ENCODE peak calls at places on chromosomes 12 and 14, in eight cellular contexts. F is thoracic aorta, C is aorta, I is spleen, R is iPS DF 6.9, N is hepatocyte, K is substantia nigra, Q is esophagus squamous epithelium. V is an unnamed sample.

GRCh38 chr12:52323416-52324067 is 2.3 kb upstream of the KRT83 start:
- DNase-seq in F (no peak), C (peak), I (peak), R (no peak), N (no peak), K (no peak), Q (no peak), V (no peak)

GRCh38 chr12:69024907-69025306 is 91.9 kb upstream of the CPM start:
- DNase-seq in F (no peak), C (no peak), I (no peak), R (no peak), N (no peak), K (no peak), Q (no peak), V (peak)

GRCh38 chr12:90126125-90126524 is 417.5 kb upstream of the ATP2B1 start:
- DNase-seq in F (no peak), C (no peak), I (no peak), R (no peak), N (no peak), K (no peak), Q (no peak), V (no peak)

GRCh38 chr12:59904874-59905521 is 309.2 kb downstream of the SLC16A7 start:
- DNase-seq in F (no peak), C (no peak), I (no peak), R (no peak), N (no peak), K (no peak), Q (no peak), V (peak)

GRCh38 chr12:131817241-131817640 is 11.0 kb upstream of the MMP17 start:
- DNase-seq in F (no peak), C (peak), I (no peak), R (no peak), N (no peak), K (no peak), Q (no peak), V (no peak)

GRCh38 chr14:29926701-29927595 is 699 bp downstream of the PRKD1 start:
- DNase-seq in F (no peak), C (peak), I (peak), R (no peak), N (peak), K (peak), Q (no peak), V (peak)

GRCh38 chr12:6226701-6227096 is 26.5 kb downstream of the CD9 start:
- DNase-seq in F (no peak), C (no peak), I (no peak), R (no peak), N (peak), K (no peak), Q (no peak), V (no peak)

GRCh38 chr14:60721331-60722162 is 2.6 kb downstream of the SIX4 start:
- DNase-seq in F (peak), C (peak), I (peak), R (no peak), N (peak), K (no peak), Q (no peak), V (peak)

GRCh38 chr12:40752011-40752410 is 59.8 kb downstream of the CNTN1 start:
- DNase-seq in F (no peak), C (no peak), I (no peak), R (no peak), N (no peak), K (no peak), Q (no peak), V (no peak)

GRCh38 chr14:92644166-92644565 is 104.3 kb downstream of the LGMN start:
- DNase-seq in F (no peak), C (no peak), I (peak), R (no peak), N (no peak), K (no peak), Q (no peak), V (peak)

GRCh38 chr12:124480469-124481256 is 86.7 kb downstream of the NCOR2 start:
- DNase-seq in F (no peak), C (no peak), I (peak), R (no peak), N (peak), K (no peak), Q (no peak), V (peak)

GRCh38 chr14:61517861-61518802 is 177.2 kb upstream of the HIF1A start:
- DNase-seq in F (no peak), C (no peak), I (no peak), R (no peak), N (peak), K (no peak), Q (no peak), V (no peak)

GRCh38 chr12:15184484-15184883 is 36.7 kb downstream of the RERG start:
- DNase-seq in F (no peak), C (no peak), I (no peak), R (no peak), N (no peak), K (no peak), Q (no peak), V (no peak)

GRCh38 chr12:13538136-13538535 is 341.6 kb downstream of the EMP1 start:
- DNase-seq in F (no peak), C (no peak), I (no peak), R (no peak), N (no peak), K (no peak), Q (no peak), V (no peak)

GRCh38 chr12:7169951-7170350 is 19.5 kb upstream of the PEX5 start:
- DNase-seq in F (no peak), C (no peak), I (no peak), R (no peak), N (no peak), K (no peak), Q (no peak), V (no peak)

GRCh38 chr12:9037431-9037830 is 48.1 kb downstream of the KLRG1 start:
- DNase-seq in F (no peak), C (no peak), I (no peak), R (no peak), N (no peak), K (no peak), Q (no peak), V (no peak)

GRCh38 chr14:99325591-99325990 is 53.6 kb upstream of the BCL11B start:
- DNase-seq in F (no peak), C (peak), I (no peak), R (no peak), N (no peak), K (no peak), Q (no peak), V (no peak)

GRCh38 chr12:68538722-68539614 is 71.7 kb upstream of the RAP1B start:
- DNase-seq in F (peak), C (peak), I (no peak), R (no peak), N (no peak), K (no peak), Q (no peak), V (peak)

GRCh38 chr12:113395119-113395518 is 8.6 kb downstream of the SDS start:
- DNase-seq in F (no peak), C (no peak), I (no peak), R (no peak), N (no peak), K (no peak), Q (no peak), V (no peak)

GRCh38 chr14:73231874-73232851 is 5.1 kb upstream of the PAPLN start:
- DNase-seq in F (no peak), C (peak), I (no peak), R (no peak), N (peak), K (no peak), Q (no peak), V (no peak)

GRCh38 chr12:67151891-67152290 is 117.3 kb upstream of the CAND1 start:
- DNase-seq in F (no peak), C (no peak), I (no peak), R (no peak), N (peak), K (no peak), Q (no peak), V (peak)

GRCh38 chr12:122902854-122903703 is 7.2 kb upstream of the VPS37B start:
- DNase-seq in F (no peak), C (no peak), I (no peak), R (no peak), N (no peak), K (no peak), Q (no peak), V (no peak)

GRCh38 chr14:31286456-31287293 is 79.1 kb upstream of the HECTD1 start:
- DNase-seq in F (no peak), C (no peak), I (no peak), R (peak), N (peak), K (no peak), Q (no peak), V (no peak)

GRCh38 chr14:43914041-43914693 is 592.9 kb downstream of the FSCB start:
- DNase-seq in F (no peak), C (peak), I (no peak), R (no peak), N (no peak), K (no peak), Q (no peak), V (no peak)

GRCh38 chr12:95396849-95397498 is 77.0 kb upstream of the METAP2 start:
- DNase-seq in F (no peak), C (no peak), I (no peak), R (no peak), N (no peak), K (no peak), Q (no peak), V (peak)

GRCh38 chr14:76929927-76930326 is 98.6 kb downstream of the IRF2BPL start:
- DNase-seq in F (no peak), C (no peak), I (no peak), R (no peak), N (no peak), K (no peak), Q (no peak), V (no peak)

GRCh38 chr12:14065094-14065493 is 83.7 kb upstream of the GRIN2B start:
- DNase-seq in F (no peak), C (no peak), I (no peak), R (no peak), N (no peak), K (no peak), Q (no peak), V (no peak)

GRCh38 chr12:50287271-50287670 is 4.0 kb upstream of the LIMA1 start:
- DNase-seq in F (no peak), C (no peak), I (no peak), R (no peak), N (no peak), K (no peak), Q (no peak), V (no peak)

GRCh38 chr12:125340791-125341190 is 275.6 kb downstream of the AACS start:
- DNase-seq in F (no peak), C (no peak), I (no peak), R (no peak), N (peak), K (no peak), Q (no peak), V (peak)

GRCh38 chr14:53214384-53214783 is 61.3 kb upstream of the DDHD1 start:
- DNase-seq in F (no peak), C (no peak), I (no peak), R (no peak), N (no peak), K (no peak), Q (no peak), V (no peak)

GRCh38 chr12:3117144-3117581 is 40.0 kb downstream of the TSPAN9 start:
- DNase-seq in F (no peak), C (no peak), I (no peak), R (no peak), N (no peak), K (no peak), Q (no peak), V (peak)

GRCh38 chr12:3119745-3120660 is 42.8 kb downstream of the TSPAN9 start:
- DNase-seq in F (peak), C (peak), I (no peak), R (no peak), N (no peak), K (no peak), Q (no peak), V (peak)

GRCh38 chr12:3120701-3121100 is 43.5 kb downstream of the TSPAN9 start:
- DNase-seq in F (no peak), C (no peak), I (peak), R (no peak), N (no peak), K (no peak), Q (no peak), V (no peak)

GRCh38 chr12:3117628-3118027 is 40.4 kb downstream of the TSPAN9 start:
- DNase-seq in F (no peak), C (no peak), I (no peak), R (no peak), N (no peak), K (no peak), Q (no peak), V (peak)

DNA sequence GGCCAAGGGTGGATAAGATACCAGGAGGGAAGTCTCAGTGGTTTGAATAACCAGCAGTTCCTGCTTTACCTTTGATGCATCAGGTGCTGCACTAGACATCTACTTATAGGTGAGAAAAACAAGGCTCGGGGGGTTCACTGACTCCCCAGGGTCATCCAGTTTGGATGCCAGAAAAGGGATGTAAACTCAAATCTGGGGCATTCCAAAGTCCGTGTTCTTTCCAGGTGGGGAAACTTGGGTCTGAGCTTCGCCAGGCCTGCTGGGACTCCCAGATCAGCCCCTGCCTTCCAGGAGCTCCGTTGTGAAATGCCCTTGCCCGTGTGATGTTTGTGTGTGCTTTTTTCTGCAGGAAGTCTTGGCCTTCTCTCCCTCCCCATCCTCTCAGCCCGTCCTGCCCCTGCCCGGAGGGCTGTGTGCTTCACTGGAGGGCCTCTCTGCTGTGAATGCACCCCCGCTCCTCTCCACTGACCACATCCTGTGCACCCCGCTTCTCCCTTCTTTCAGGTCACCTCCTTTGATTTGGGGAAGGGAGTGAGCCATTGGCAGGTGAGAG is 42.1 kb downstream of the TSPAN9 start:
- DNase-seq in F (no peak), C (no peak), I (no peak), R (no peak), N (no peak), K (no peak), Q (no peak), V (no peak)
- H3K27ac ChIP-seq in F (peak), C (peak), I (peak), R (no peak), N (peak), K (no peak), Q (peak), V (no peak)

GRCh38 chr14:102027951-102028350 is 58.9 kb downstream of the HSP90AA1 start:
- DNase-seq in F (no peak), C (no peak), I (no peak), R (no peak), N (no peak), K (no peak), Q (no peak), V (no peak)

GRCh38 chr14:102029956-102030355 is 56.9 kb downstream of the HSP90AA1 start:
- DNase-seq in F (no peak), C (no peak), I (no peak), R (no peak), N (no peak), K (no peak), Q (no peak), V (peak)

GRCh38 chr14:102028733-102029132 is 58.1 kb downstream of the HSP90AA1 start:
- DNase-seq in F (no peak), C (no peak), I (no peak), R (no peak), N (peak), K (no peak), Q (no peak), V (peak)

GRCh38 chr14:102026934-102027333 is 59.9 kb downstream of the HSP90AA1 start:
- DNase-seq in F (no peak), C (no peak), I (no peak), R (no peak), N (no peak), K (no peak), Q (no peak), V (no peak)
- H3K27ac ChIP-seq in F (no peak), C (no peak), I (no peak), R (no peak), N (peak), K (no peak), Q (no peak), V (no peak)

GRCh38 chr12:46382974-46383653 is 10.5 kb upstream of the SLC38A2 start:
- DNase-seq in F (peak), C (peak), I (peak), R (no peak), N (peak), K (peak), Q (peak), V (peak)
- H3K27ac ChIP-seq in F (peak), C (peak), I (peak), R (no peak), N (peak), K (peak), Q (peak), V (peak)

DNA sequence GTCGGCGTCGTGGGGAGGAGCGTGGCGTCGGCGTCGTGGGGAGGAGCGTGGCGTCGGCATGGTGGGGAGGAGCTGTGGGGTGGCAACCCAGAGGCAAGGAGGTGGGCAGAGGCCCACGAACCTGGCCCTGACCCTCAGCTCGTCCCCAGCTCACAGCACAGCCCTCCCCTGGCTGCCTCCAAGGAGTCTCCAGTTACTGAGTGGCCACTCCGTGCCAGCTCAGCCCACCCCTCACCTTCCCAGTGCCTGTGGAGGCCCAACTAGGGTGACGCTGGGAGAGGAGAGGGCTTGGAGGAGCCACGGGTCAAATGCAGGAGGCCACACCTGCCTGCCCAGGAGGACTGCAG is 5.8 kb downstream of the ADSS1 start:
- DNase-seq in F (no peak), C (no peak), I (no peak), R (no peak), N (no peak), K (no peak), Q (no peak), V (no peak)
- H3K27ac ChIP-seq in F (no peak), C (no peak), I (no peak), R (no peak), N (no peak), K (no peak), Q (no peak), V (no peak)

GRCh38 chr14:64218344-64219240 is 75.6 kb downstream of the ESR2 start:
- DNase-seq in F (no peak), C (no peak), I (no peak), R (no peak), N (no peak), K (no peak), Q (no peak), V (no peak)
- H3K27ac ChIP-seq in F (no peak), C (no peak), I (peak), R (no peak), N (peak), K (no peak), Q (no peak), V (no peak)

GRCh38 chr12:116287850-116288301 is 10.4 kb upstream of the MED13L start:
- DNase-seq in F (no peak), C (no peak), I (no peak), R (no peak), N (no peak), K (no peak), Q (no peak), V (peak)

GRCh38 chr12:116282371-116283286 is 5.1 kb upstream of the MED13L start:
- DNase-seq in F (no peak), C (no peak), I (no peak), R (no peak), N (no peak), K (no peak), Q (no peak), V (no peak)

GRCh38 chr12:116288735-116289134 is 11.2 kb upstream of the MED13L start:
- DNase-seq in F (no peak), C (no peak), I (no peak), R (no peak), N (no peak), K (no peak), Q (no peak), V (no peak)

GRCh38 chr12:116280590-116281290 is 3.2 kb upstream of the MED13L start:
- DNase-seq in F (no peak), C (no peak), I (no peak), R (no peak), N (peak), K (no peak), Q (no peak), V (no peak)

DNA sequence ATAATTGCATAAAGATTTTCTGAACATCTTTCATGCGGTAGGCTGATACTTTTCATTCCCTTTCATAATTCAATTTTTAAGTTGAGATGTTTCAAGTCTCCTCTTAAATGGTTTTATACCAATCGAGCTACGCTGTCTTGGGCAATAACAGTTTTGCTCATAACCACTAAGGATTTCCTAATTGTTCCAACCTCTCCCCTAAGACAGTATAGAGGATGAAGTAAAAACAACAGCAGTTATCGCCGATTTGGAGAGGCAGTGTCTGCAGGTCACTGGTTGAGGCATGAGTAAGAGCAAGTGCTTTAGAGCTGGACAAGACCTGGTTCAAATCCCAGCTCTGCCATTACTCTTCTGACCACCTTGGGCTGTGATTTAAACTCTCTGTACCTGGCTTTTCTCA is 6.9 kb upstream of the MED13L start:
- DNase-seq in F (no peak), C (no peak), I (no peak), R (no peak), N (no peak), K (no peak), Q (no peak), V (peak)
- H3K27ac ChIP-seq in F (no peak), C (no peak), I (peak), R (no peak), N (no peak), K (no peak), Q (no peak), V (no peak)

V was measured in fibroblast of lung.